ENCODE peak calls at places on chromosomes 13 and 19, in seven cellular contexts. G, J, K, I, D, M and O are unnamed samples.

GRCh38 chr13:107866666-107867623 is 348.4 kb downstream of the LIG4 start:
- DNase-seq in I (no peak), G (no peak), D (peak; percentile 80), J (peak; percentile 94), K (no peak), M (no peak), O (peak; percentile 62)

GRCh38 chr19:8684001-8684902 is 14.3 kb downstream of the ACTL9 start:
- DNase-seq in I (no peak), M (no peak), G (no peak), D (no peak), K (no peak), J (no peak), O (no peak)

GRCh38 chr19:44800461-44800860 is 8.4 kb upstream of the BCAM start:
- DNase-seq in I (peak; percentile 91), M (peak; percentile 34), K (peak; percentile 86), J (peak; percentile 93), D (peak; percentile 89), G (no peak), O (peak; percentile 43)

GRCh38 chr13:35794734-35795389 is 318.4 kb upstream of the MAB21L1 start:
- DNase-seq in K (no peak), J (no peak), M (no peak), G (no peak), D (no peak), I (no peak), O (no peak)

GRCh38 chr13:101942038-101942437 is 459.8 kb downstream of the FGF14 start:
- DNase-seq in G (no peak), I (no peak), M (no peak), D (peak; percentile 34), K (peak; percentile 7), J (no peak), O (no peak)

GRCh38 chr19:10748195-10748923 is 30.5 kb downstream of the DNM2 start:
- DNase-seq in G (no peak), D (no peak), I (no peak), M (no peak), K (no peak), J (no peak), O (no peak)

GRCh38 chr19:49639401-49640112 is 386 bp downstream of the RRAS start:
- DNase-seq in M (no peak), D (no peak), J (no peak), K (no peak), I (no peak), G (no peak), O (no peak)

GRCh38 chr19:38617283-38617763 is 430 bp downstream of the MAP4K1 start:
- DNase-seq in J (no peak), D (no peak), K (no peak), M (peak; percentile 9), G (no peak), I (no peak), O (no peak)

GRCh38 chr13:102812616-102813287 is 13.8 kb downstream of the BIVM start:
- DNase-seq in J (peak; percentile 5), I (no peak), D (no peak), M (no peak), G (no peak), K (no peak), O (no peak)

GRCh38 chr13:94195715-94196114 is 283.8 kb downstream of the DCT start:
- DNase-seq in I (no peak), J (no peak), K (no peak), D (no peak), M (no peak), G (no peak), O (no peak)

GRCh38 chr19:497476-497860 is 1.2 kb downstream of the MADCAM1 start:
- DNase-seq in G (no peak), M (no peak), I (no peak), J (no peak), D (peak; percentile 53), K (no peak), O (no peak)

GRCh38 chr19:34189917-34190425 is 17.7 kb downstream of the LSM14A start:
- DNase-seq in K (no peak), I (no peak), D (no peak), G (no peak), M (no peak), J (no peak), O (no peak)

GRCh38 chr13:114149774-114150740 is 17.6 kb upstream of the RASA3 start:
- DNase-seq in G (no peak), D (no peak), M (no peak), I (no peak), K (no peak), J (no peak), O (no peak)

GRCh38 chr13:114152831-114153371 is 20.5 kb upstream of the RASA3 start:
- DNase-seq in J (no peak), K (no peak), G (no peak), D (no peak), M (no peak), I (no peak), O (no peak)

GRCh38 chr13:114151031-114151430 is 18.6 kb upstream of the RASA3 start:
- DNase-seq in G (no peak), K (no peak), I (no peak), M (no peak), J (no peak), D (peak; percentile 7), O (no peak)

GRCh38 chr13:114152285-114152645 is 19.8 kb upstream of the RASA3 start:
- DNase-seq in K (no peak), G (no peak), I (no peak), J (no peak), M (no peak), D (no peak), O (no peak)

GRCh38 chr13:114151565-114152284 is 19.3 kb upstream of the RASA3 start:
- DNase-seq in I (no peak), K (no peak), D (no peak), J (peak; percentile 30), M (no peak), G (peak; percentile 53), O (no peak)
- TF ChIP-seq JUND in I (no peak), K (no peak), D (no peak), J (no peak), M (no peak), G (no peak), O (no peak)

DNA sequence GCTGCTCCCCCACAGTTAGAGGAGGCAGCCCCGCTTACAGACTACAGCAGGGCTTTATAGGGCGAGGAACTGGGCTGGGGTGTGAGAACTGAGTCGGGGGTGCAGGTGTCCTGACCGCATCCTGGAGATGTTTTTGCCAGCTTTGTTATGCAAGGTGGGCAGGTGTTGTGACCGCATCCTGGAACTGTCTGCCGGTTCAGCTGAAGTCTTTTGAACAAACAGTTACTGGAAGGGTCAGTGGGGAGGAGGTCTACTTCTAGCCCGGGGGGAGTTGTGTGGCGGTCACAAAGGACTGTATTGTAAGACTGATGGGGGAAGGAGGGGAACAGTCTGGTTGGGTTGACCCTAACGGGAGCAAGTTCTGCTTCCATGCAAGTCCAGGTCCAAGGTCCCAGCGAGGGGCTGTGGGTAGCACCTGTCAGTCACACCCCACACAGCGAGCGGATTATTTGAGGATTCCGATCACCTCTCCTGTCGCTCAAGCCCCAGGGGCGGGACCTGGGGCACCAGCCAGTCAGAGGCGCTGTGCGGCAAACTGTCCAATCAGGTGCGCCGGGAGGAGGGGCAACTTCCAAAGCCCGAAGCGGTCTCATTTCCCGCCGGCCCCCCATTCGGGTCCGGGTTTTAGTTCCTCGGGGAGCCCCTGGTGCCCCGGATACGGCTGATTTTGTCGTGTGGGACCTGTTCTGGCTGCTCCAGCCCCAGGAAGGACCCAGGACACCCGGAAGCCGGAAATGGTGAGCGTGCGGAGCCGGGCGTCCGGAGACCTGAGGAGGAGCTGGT is at the start of gene ZNF101:
- DNase-seq in K (peak; percentile 99), G (peak; percentile 89), M (peak; percentile 89), D (peak; percentile 95), I (peak; percentile 94), J (peak; percentile 97), O (peak; percentile 95)
- TF ChIP-seq JUND in K (no peak), G (no peak), M (peak; percentile 73), D (no peak), I (no peak), J (peak; percentile 22), O (no peak)

GRCh38 chr13:41365636-41366035 is 54.6 kb downstream of the NAA16 start:
- DNase-seq in G (no peak), I (no peak), K (no peak), M (no peak), J (no peak), D (no peak), O (no peak)

GRCh38 chr13:41361501-41361900 is 50.4 kb downstream of the NAA16 start:
- DNase-seq in K (no peak), J (no peak), G (no peak), I (no peak), D (no peak), M (no peak), O (no peak)

DNA sequence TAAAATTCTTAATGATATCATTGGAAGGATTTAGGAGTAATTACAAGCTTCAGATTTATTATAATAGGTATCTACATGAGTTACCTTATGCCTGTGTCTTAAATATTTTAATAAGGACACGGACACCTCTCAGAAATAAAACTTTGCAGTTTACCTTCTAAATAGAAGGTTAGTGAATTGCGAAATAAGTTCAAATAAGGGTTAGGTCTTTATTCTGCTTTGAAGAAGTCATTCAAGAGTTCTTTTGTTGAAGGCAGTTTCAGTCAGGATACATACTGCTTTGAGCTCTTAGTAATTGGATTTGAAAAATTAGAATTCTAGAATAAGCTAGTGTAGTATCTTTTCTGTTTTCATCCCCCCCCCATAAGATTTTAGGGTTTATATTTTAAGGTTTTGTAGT is 53.0 kb downstream of the NAA16 start:
- DNase-seq in D (no peak), J (no peak), G (no peak), M (no peak), K (no peak), I (no peak), O (no peak)
- TF ChIP-seq JUND in D (no peak), J (no peak), G (no peak), M (no peak), K (no peak), I (no peak), O (no peak)

GRCh38 chr13:46490129-46490528 is 62.8 kb upstream of the LRCH1 start:
- DNase-seq in J (no peak), I (no peak), G (no peak), M (no peak), K (no peak), D (peak; percentile 30), O (no peak)
- TF ChIP-seq JUND in J (no peak), I (no peak), G (no peak), M (no peak), K (no peak), D (no peak), O (no peak)

DNA sequence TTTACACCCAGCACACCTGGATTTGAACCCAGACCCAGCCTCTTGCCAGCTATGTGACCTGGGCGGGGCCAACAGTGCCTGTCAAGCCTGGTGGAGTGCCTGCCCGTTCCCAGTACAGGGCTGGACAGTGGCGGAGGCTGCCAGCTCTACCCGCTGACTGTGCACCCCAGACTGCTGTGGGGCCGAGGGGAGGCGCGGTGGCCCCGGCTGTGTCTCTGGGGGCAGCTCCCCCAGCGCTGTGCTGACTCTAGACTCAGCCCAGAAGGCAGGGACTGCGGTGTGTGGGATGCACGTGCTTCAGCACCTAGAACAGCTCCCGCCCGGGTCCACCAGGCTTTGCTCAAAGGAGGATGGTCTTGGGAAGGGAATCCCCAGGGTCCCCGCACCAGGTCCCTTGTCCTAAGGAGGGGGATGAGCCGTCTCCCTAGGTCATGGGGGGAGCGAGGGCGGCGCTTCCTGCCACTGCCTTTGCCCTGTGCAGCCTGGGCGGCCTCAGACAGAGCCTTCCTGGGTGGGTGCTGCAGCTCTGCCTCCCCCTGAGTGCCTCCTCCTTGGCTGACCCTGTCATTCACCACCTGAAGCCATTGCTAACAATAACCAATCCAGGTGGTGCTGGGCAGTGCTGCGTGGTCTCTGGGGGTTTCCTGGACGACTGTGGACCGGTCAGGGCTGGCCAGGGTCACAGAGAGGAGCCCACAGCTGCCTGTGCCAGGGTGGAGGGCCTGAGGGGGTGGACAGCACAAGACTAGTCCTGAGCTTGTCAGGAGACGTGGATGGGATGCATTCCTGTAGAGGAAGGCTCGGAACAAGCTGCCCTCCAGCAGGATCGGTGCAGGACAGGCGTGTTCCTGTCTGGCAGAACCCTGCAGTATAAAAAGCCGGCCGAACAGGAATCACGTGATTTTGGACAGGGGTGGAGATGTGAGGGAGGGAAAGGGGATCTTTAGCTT is 18.6 kb downstream of the TMEM255B start:
- DNase-seq in K (no peak), J (peak; percentile 33), M (no peak), D (no peak), I (no peak), G (no peak), O (peak; percentile 84)
- TF ChIP-seq JUND in K (no peak), J (no peak), M (no peak), D (no peak), I (no peak), G (no peak), O (no peak)